ENCODE peak calls at places on chromosome 2, in five cellular contexts. Q is naive thymus-derived CD8-positive, alpha-beta T cell; I is NCI-H2081; D is AG04450; V is NCI-H748 treated with DMSO at 0.1 percent for 48 hours. F is an unnamed sample.
A peak's percentile ranks its signal among the peaks of the same experiment; 100 is the strongest.

GRCh38 chr2:81835318-81836000 is 1530.9 kb upstream of the LRRTM1 start:
- DNase-seq in Q (no peak), I (no peak), D (no peak), V (no peak), F (no peak)

GRCh38 chr2:186460465-186460864 is 25.6 kb upstream of the ZC3H15 start:
- DNase-seq in Q (no peak), I (no peak), D (peak; percentile 4), V (peak; percentile 26), F (peak; percentile 16)

GRCh38 chr2:108637304-108637669 is 82.0 kb upstream of the RANBP2 start:
- DNase-seq in Q (no peak), I (no peak), D (no peak), V (no peak), F (no peak)

GRCh38 chr2:189393440-189394111 is 47.7 kb upstream of the WDR75 start:
- DNase-seq in Q (no peak), I (no peak), D (peak; percentile 87), V (no peak), F (no peak)

GRCh38 chr2:230877737-230878598 is 13.2 kb downstream of the ITM2C start:
- DNase-seq in Q (peak; percentile 69), I (no peak), D (no peak), V (no peak), F (no peak)

GRCh38 chr2:240820014-240820606 is at the start of gene KIF1A:
- DNase-seq in Q (no peak), I (peak; percentile 91), D (no peak), V (peak; percentile 78), F (peak; percentile 96)

GRCh38 chr2:217568289-217568985 is 434.4 kb downstream of the TNS1 start:
- DNase-seq in Q (no peak), I (no peak), D (peak; percentile 11), V (no peak), F (no peak)

GRCh38 chr2:1486670-1487069 is 73.4 kb downstream of the TPO start:
- DNase-seq in Q (no peak), I (no peak), D (no peak), V (no peak), F (no peak)

GRCh38 chr2:39837856-39838453 is 58.9 kb upstream of the THUMPD2 start:
- DNase-seq in Q (no peak), I (no peak), D (peak; percentile 11), V (peak; percentile 58), F (no peak)

GRCh38 chr2:174597347-174598047 is at the start of gene WIPF1:
- DNase-seq in Q (peak; percentile 16), I (no peak), D (no peak), V (no peak), F (no peak)

GRCh38 chr2:160742679-160743078 is 249.1 kb upstream of the RBMS1 start:
- DNase-seq in Q (no peak), I (no peak), D (no peak), V (no peak), F (no peak)

GRCh38 chr2:234536218-234536989 is 39.5 kb upstream of the ARL4C start:
- DNase-seq in Q (no peak), I (peak; percentile 70), D (no peak), V (peak; percentile 88), F (peak; percentile 86)

GRCh38 chr2:232477751-232478510 is 9.7 kb downstream of the ECEL1 start:
- DNase-seq in Q (no peak), I (no peak), D (no peak), V (no peak), F (no peak)

GRCh38 chr2:64607381-64607780 is 46.3 kb downstream of the SERTAD2 start:
- DNase-seq in Q (no peak), I (no peak), D (no peak), V (no peak), F (no peak)

GRCh38 chr2:71950256-71951066 is 197.2 kb downstream of the CYP26B1 start:
- DNase-seq in Q (no peak), I (no peak), D (no peak), V (no peak), F (no peak)

GRCh38 chr2:31284107-31284506 is 50.2 kb downstream of the EHD3 start:
- DNase-seq in Q (no peak), I (no peak), D (no peak), V (no peak), F (no peak)

GRCh38 chr2:74181739-74182138 is 3.1 kb upstream of the MOB1A start:
- DNase-seq in Q (no peak), I (no peak), D (no peak), V (no peak), F (no peak)

GRCh38 chr2:55519908-55520885 is 679 bp downstream of the CFAP36 start:
- DNase-seq in Q (peak; percentile 39), I (no peak), D (no peak), V (peak; percentile 27), F (peak; percentile 55)

GRCh38 chr2:231039821-231040364 is 2.6 kb downstream of the C2orf72 start:
- DNase-seq in Q (no peak), I (no peak), D (no peak), V (no peak), F (no peak)

GRCh38 chr2:196660264-196660663 is 20.7 kb downstream of the CCDC150 start:
- DNase-seq in Q (no peak), I (no peak), D (peak; percentile 18), V (no peak), F (no peak)

GRCh38 chr2:126187665-126188064 is 468.3 kb upstream of the GYPC start:
- DNase-seq in Q (no peak), I (no peak), D (peak; percentile 0), V (no peak), F (no peak)

GRCh38 chr2:223797811-223798721 is 39.3 kb downstream of the AP1S3 start:
- DNase-seq in Q (no peak), I (peak; percentile 39), D (no peak), V (peak; percentile 67), F (peak; percentile 45)

GRCh38 chr2:26957524-26957923 is 12.9 kb upstream of the MAPRE3 start:
- DNase-seq in Q (no peak), I (no peak), D (no peak), V (no peak), F (no peak)

GRCh38 chr2:52456759-52457377 is 1310.7 kb upstream of the CHAC2 start:
- DNase-seq in Q (no peak), I (no peak), D (no peak), V (no peak), F (no peak)

GRCh38 chr2:54499666-54500065 is 43.5 kb downstream of the SPTBN1 start:
- DNase-seq in Q (no peak), I (no peak), D (no peak), V (no peak), F (no peak)

GRCh38 chr2:208252766-208253492 is 1.9 kb downstream of the IDH1 start:
- DNase-seq in Q (no peak), I (no peak), D (no peak), V (no peak), F (no peak)

GRCh38 chr2:439540-440465 is 151.9 kb upstream of the ALKAL2 start:
- DNase-seq in Q (no peak), I (no peak), D (no peak), V (no peak), F (no peak)

GRCh38 chr2:223751012-223751411 is 86.4 kb downstream of the AP1S3 start:
- DNase-seq in Q (no peak), I (no peak), D (no peak), V (no peak), F (no peak)

GRCh38 chr2:8677646-8678592 is 3.9 kb upstream of the ID2 start:
- DNase-seq in Q (peak; percentile 25), I (peak; percentile 58), D (no peak), V (peak; percentile 89), F (peak; percentile 80)

GRCh38 chr2:29236074-29236473 is 120.9 kb downstream of the CLIP4 start:
- DNase-seq in Q (no peak), I (no peak), D (no peak), V (no peak), F (no peak)

GRCh38 chr2:174603280-174603679 is 5.7 kb upstream of the WIPF1 start:
- DNase-seq in Q (peak; percentile 30), I (peak; percentile 27), D (no peak), V (peak; percentile 36), F (peak; percentile 4)

GRCh38 chr2:54999182-54999581 is 51.1 kb downstream of the RTN4 start:
- DNase-seq in Q (no peak), I (no peak), D (peak; percentile 32), V (no peak), F (no peak)

F was measured in NCI-H345.